ENCODE peak calls at places on chromosomes 1 and 21, in four cellular contexts. One of them, this sample, is unnamed.

GRCh38 chr1:1943834-1944570 is 24.9 kb upstream of the TMEM52 start:
- DNase-seq in K562: peak; percentile 83
- DNase-seq in A549: peak; percentile 64
- DNase-seq in IMR-90: no peak
- DNase-seq in this sample: no peak

GRCh38 chr21:42466700-42467612 is 29.1 kb downstream of the RSPH1 start:
- DNase-seq in K562: peak; percentile 67
- DNase-seq in IMR-90: peak; percentile 7
- DNase-seq in A549: peak; percentile 19
- DNase-seq in this sample: no peak

GRCh38 chr1:26478159-26478558 is 5.9 kb downstream of the HMGN2 start:
- DNase-seq in A549: no peak
- DNase-seq in IMR-90: no peak
- DNase-seq in K562: no peak
- DNase-seq in this sample: no peak

GRCh38 chr1:205805082-205805711 is 7.8 kb downstream of the SLC41A1 start:
- DNase-seq in K562: no peak
- DNase-seq in IMR-90: no peak
- DNase-seq in A549: no peak
- DNase-seq in this sample: no peak

GRCh38 chr1:222784916-222785315 is 29.9 kb upstream of the DISP1 start:
- DNase-seq in K562: no peak
- DNase-seq in A549: no peak
- DNase-seq in IMR-90: no peak
- DNase-seq in this sample: no peak

GRCh38 chr1:59672851-59673574 is 141.7 kb upstream of the HOOK1 start:
- DNase-seq in K562: no peak
- DNase-seq in IMR-90: peak; percentile 81
- DNase-seq in A549: peak; percentile 44
- DNase-seq in this sample: no peak

GRCh38 chr1:15290382-15290781 is 43.4 kb downstream of the FHAD1 start:
- DNase-seq in A549: peak; percentile 63
- DNase-seq in IMR-90: peak; percentile 98
- DNase-seq in K562: no peak
- DNase-seq in this sample: no peak

GRCh38 chr1:244340396-244340795 is 111.3 kb downstream of the ADSS2 start:
- DNase-seq in K562: no peak
- DNase-seq in IMR-90: no peak
- DNase-seq in A549: no peak
- DNase-seq in this sample: no peak

GRCh38 chr1:162404550-162405160 is 7.3 kb downstream of the SH2D1B start:
- DNase-seq in K562: no peak
- DNase-seq in A549: no peak
- DNase-seq in IMR-90: peak; percentile 86
- DNase-seq in this sample: no peak

GRCh38 chr1:21956720-21957552 is 19.8 kb upstream of the HSPG2 start:
- DNase-seq in IMR-90: peak; percentile 47
- DNase-seq in K562: peak; percentile 62
- DNase-seq in A549: no peak
- DNase-seq in this sample: no peak

GRCh38 chr1:53551428-53551995 is 92.3 kb downstream of the DMRTB1 start:
- DNase-seq in K562: no peak
- DNase-seq in A549: no peak
- DNase-seq in IMR-90: no peak
- DNase-seq in this sample: no peak

GRCh38 chr1:29259802-29260441 is 23.6 kb downstream of the PTPRU start:
- DNase-seq in K562: peak; percentile 99
- DNase-seq in A549: no peak
- DNase-seq in IMR-90: no peak
- DNase-seq in this sample: no peak

GRCh38 chr21:38081663-38082062 is 165.4 kb upstream of the KCNJ6 start:
- DNase-seq in A549: no peak
- DNase-seq in IMR-90: no peak
- DNase-seq in K562: no peak
- DNase-seq in this sample: no peak

GRCh38 chr1:235357485-235358378 is 9.5 kb upstream of the TBCE start:
- DNase-seq in A549: no peak
- DNase-seq in IMR-90: no peak
- DNase-seq in K562: no peak
- DNase-seq in this sample: no peak

GRCh38 chr1:31739281-31739853 is 24.8 kb downstream of the ADGRB2 start:
- DNase-seq in IMR-90: no peak
- DNase-seq in A549: no peak
- DNase-seq in K562: peak; percentile 65
- DNase-seq in this sample: no peak

GRCh38 chr1:221756830-221757551 is 15.1 kb upstream of the DUSP10 start:
- DNase-seq in K562: no peak
- DNase-seq in IMR-90: peak; percentile 62
- DNase-seq in A549: no peak
- DNase-seq in this sample: peak; percentile 66
- TF ChIP-seq ELK1 in K562: no peak
- TF ChIP-seq ELK1 in IMR-90: no peak
- TF ChIP-seq ELK1 in A549: no peak
- TF ChIP-seq ELK1 in this sample: no peak

GRCh38 chr1:108046021-108046420 is 81.0 kb upstream of the VAV3 start:
- DNase-seq in A549: no peak
- DNase-seq in IMR-90: no peak
- DNase-seq in K562: no peak
- DNase-seq in this sample: no peak
- TF ChIP-seq SMC3 in A549: no peak
- TF ChIP-seq SMC3 in IMR-90: no peak
- TF ChIP-seq SMC3 in K562: no peak
- TF ChIP-seq SMC3 in this sample: no peak

GRCh38 chr1:77759090-77760028 is at the start of gene USP33:
- DNase-seq in IMR-90: peak; percentile 66
- DNase-seq in A549: peak; percentile 65
- DNase-seq in K562: peak; percentile 95
- DNase-seq in this sample: no peak

GRCh38 chr1:77756052-77756754 is 3.4 kb downstream of the USP33 start:
- DNase-seq in K562: no peak
- DNase-seq in A549: no peak
- DNase-seq in IMR-90: no peak
- DNase-seq in this sample: no peak

GRCh38 chr1:77757066-77757584 is 2.5 kb downstream of the USP33 start:
- DNase-seq in K562: no peak
- DNase-seq in A549: no peak
- DNase-seq in IMR-90: no peak
- DNase-seq in this sample: no peak

GRCh38 chr1:77757616-77758015 is 2.0 kb downstream of the USP33 start:
- DNase-seq in K562: no peak
- DNase-seq in A549: no peak
- DNase-seq in IMR-90: peak; percentile 52
- DNase-seq in this sample: no peak

DNA sequence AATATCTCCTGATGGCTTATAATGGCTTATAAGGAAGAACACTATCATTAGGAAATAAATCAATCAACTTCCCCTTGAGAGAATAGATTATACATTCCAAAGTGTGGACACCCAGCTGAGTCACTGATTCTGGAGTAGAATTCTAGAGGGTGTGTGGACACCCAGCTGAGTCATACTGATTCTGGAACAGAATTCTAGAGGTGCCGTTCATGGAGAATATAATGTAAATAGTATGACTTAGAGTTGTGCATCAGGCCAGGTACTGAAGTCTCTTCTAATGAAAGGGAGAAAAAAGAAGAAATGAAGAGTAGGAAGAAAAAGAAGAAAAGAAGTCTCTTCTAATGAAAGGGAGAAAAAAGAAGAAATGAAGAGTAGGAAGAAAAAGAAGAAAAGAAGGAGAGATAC is 2.4 kb upstream of the USP33 start:
- DNase-seq in A549: peak; percentile 68
- DNase-seq in K562: peak; percentile 24
- DNase-seq in IMR-90: peak; percentile 81
- DNase-seq in this sample: no peak
- TF ChIP-seq ELK1 in A549: no peak
- TF ChIP-seq ELK1 in K562: no peak
- TF ChIP-seq ELK1 in IMR-90: no peak
- TF ChIP-seq ELK1 in this sample: no peak

DNA sequence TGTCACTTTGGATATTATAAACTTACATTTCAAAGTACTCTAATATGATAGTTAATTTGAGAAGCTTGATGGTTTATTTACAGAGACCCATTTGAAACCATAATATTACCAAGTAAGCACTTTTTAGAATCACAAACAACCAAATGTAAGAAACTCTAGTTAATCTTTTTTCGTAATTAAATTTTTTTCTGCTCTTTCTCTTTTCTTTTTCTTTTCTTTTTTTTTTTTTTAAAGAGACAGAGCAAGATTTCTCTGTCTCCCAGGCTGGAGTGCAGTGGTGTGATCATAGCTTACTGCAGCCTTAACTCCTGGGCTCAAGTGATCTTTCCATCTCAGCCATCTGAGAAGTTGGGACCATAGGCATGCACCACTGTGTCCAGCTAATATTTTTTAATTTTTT is 5.2 kb downstream of the RAVER2 start:
- DNase-seq in K562: no peak
- DNase-seq in IMR-90: no peak
- DNase-seq in A549: no peak
- DNase-seq in this sample: no peak
- TF ChIP-seq SMC3 in K562: no peak
- TF ChIP-seq SMC3 in IMR-90: no peak
- TF ChIP-seq SMC3 in A549: no peak
- TF ChIP-seq SMC3 in this sample: no peak

GRCh38 chr1:6572653-6573383 is 7.0 kb upstream of the ZBTB48 start:
- DNase-seq in A549: no peak
- DNase-seq in IMR-90: no peak
- DNase-seq in K562: no peak
- DNase-seq in this sample: no peak
- TF ChIP-seq ELK1 in A549: no peak
- TF ChIP-seq ELK1 in IMR-90: no peak
- TF ChIP-seq ELK1 in K562: no peak
- TF ChIP-seq ELK1 in this sample: no peak

GRCh38 chr1:99591886-99592285 is 54.0 kb upstream of the PALMD start:
- DNase-seq in IMR-90: no peak
- DNase-seq in K562: no peak
- DNase-seq in A549: no peak
- DNase-seq in this sample: no peak

GRCh38 chr1:99587008-99587407 is 58.9 kb upstream of the PALMD start:
- DNase-seq in K562: no peak
- DNase-seq in A549: no peak
- DNase-seq in IMR-90: no peak
- DNase-seq in this sample: no peak

GRCh38 chr1:99594205-99594604 is 51.7 kb upstream of the PALMD start:
- DNase-seq in IMR-90: no peak
- DNase-seq in K562: no peak
- DNase-seq in A549: no peak
- DNase-seq in this sample: no peak

GRCh38 chr1:99589186-99589636 is 56.7 kb upstream of the PALMD start:
- DNase-seq in IMR-90: no peak
- DNase-seq in A549: peak; percentile 5
- DNase-seq in K562: no peak
- DNase-seq in this sample: no peak

GRCh38 chr1:99590578-99591209 is 55.2 kb upstream of the PALMD start:
- DNase-seq in K562: no peak
- DNase-seq in A549: peak; percentile 6
- DNase-seq in IMR-90: peak; percentile 94
- DNase-seq in this sample: no peak
- TF ChIP-seq SMC3 in K562: no peak
- TF ChIP-seq SMC3 in A549: no peak
- TF ChIP-seq SMC3 in IMR-90: no peak
- TF ChIP-seq SMC3 in this sample: no peak

GRCh38 chr21:45304945-45305344 is 17.2 kb upstream of the POFUT2 start:
- DNase-seq in K562: no peak
- DNase-seq in IMR-90: no peak
- DNase-seq in A549: no peak
- DNase-seq in this sample: no peak
- TF ChIP-seq ELK1 in K562: no peak
- TF ChIP-seq ELK1 in IMR-90: no peak
- TF ChIP-seq ELK1 in A549: no peak
- TF ChIP-seq ELK1 in this sample: no peak

GRCh38 chr21:41369915-41370839 is 8.3 kb downstream of the MX2 start:
- DNase-seq in K562: no peak
- DNase-seq in A549: no peak
- DNase-seq in IMR-90: no peak
- DNase-seq in this sample: peak; percentile 25
- TF ChIP-seq SMC3 in K562: no peak
- TF ChIP-seq SMC3 in A549: no peak
- TF ChIP-seq SMC3 in IMR-90: no peak
- TF ChIP-seq SMC3 in this sample: no peak

DNA sequence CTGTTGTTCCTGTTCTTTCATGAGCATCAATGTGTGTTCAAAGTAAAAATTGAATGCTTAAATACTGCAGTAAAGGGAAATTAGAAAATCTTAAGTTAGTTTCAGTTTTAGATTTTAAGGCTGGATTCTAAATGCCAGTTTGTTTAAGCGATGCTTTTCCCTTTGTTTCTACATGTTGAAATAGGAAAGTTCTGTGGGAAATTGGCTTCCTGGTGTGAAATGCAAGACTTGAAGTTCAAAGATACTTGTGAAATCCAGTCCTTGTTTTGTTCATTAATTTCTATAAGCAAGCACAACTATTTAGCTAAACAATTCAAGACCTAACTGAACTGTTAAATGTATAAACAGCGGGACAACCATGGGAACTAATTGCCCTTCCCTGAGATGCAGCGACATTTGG is 149.1 kb downstream of the LYPLAL1 start:
- DNase-seq in A549: no peak
- DNase-seq in IMR-90: no peak
- DNase-seq in K562: no peak
- DNase-seq in this sample: no peak
- TF ChIP-seq ELK1 in A549: no peak
- TF ChIP-seq ELK1 in IMR-90: no peak
- TF ChIP-seq ELK1 in K562: no peak
- TF ChIP-seq ELK1 in this sample: no peak

This sample was measured in GM12878.